ENCODE peak calls at places on chromosomes 3 and 15, in nine cellular contexts. J is aorta; A is M059J; O is stimulated activated CD4-positive, alpha-beta T cell treated with anti-CD3 and anti-CD28 coated beads, Interleukin-15, amount 100 ng/mL, for 1 hour; T is GM13976; Z is activated gamma-delta T cell treated with Interleukin-2 at 50 U/mL for 16 hours; N is ELR; G is activated T-helper 1 cell treated with anti-CD3 and anti-CD28 coated beads, Interleukin-2, amount 50 U/mL, for 16 hours; V is AG09309. S is an unnamed sample.

GRCh38 chr15:42364529-42364928 is 5.2 kb downstream of the CAPN3 start:
- DNase-seq in A (no peak), Z (no peak), O (no peak), N (no peak), V (no peak), G (no peak), T (no peak), J (no peak), S (no peak)

GRCh38 chr3:65619391-65620298 is 419.1 kb downstream of the MAGI1 start:
- DNase-seq in O (no peak), V (no peak), N (no peak), T (no peak), Z (no peak), G (no peak), A (peak), J (no peak), S (no peak)

GRCh38 chr3:161266731-161267150 is 45.6 kb downstream of the NMD3 start:
- DNase-seq in J (no peak), V (peak), O (no peak), G (no peak), Z (no peak), N (peak), A (peak), T (no peak), S (peak)

GRCh38 chr3:170499562-170500156 is 81.0 kb downstream of the CLDN11 start:
- DNase-seq in N (peak), G (no peak), J (no peak), O (no peak), Z (no peak), A (peak), V (peak), T (peak), S (peak)

GRCh38 chr15:40108855-40109735 is at the start of gene BMF:
- DNase-seq in N (peak), T (peak), G (peak), Z (peak), O (peak), V (peak), A (peak), J (peak), S (peak)

GRCh38 chr3:58183891-58184290 is 26.9 kb downstream of the DNASE1L3 start:
- DNase-seq in G (no peak), Z (no peak), N (no peak), A (no peak), T (no peak), O (no peak), V (no peak), J (no peak), S (no peak)

GRCh38 chr3:196288141-196288460 is 575 bp upstream of the PCYT1A start:
- DNase-seq in G (no peak), O (no peak), T (no peak), Z (peak), V (no peak), J (no peak), A (no peak), N (no peak), S (no peak)

GRCh38 chr3:194482196-194482593 is 4.6 kb downstream of the ATP13A3 start:
- DNase-seq in Z (no peak), G (no peak), A (peak), V (no peak), N (peak), J (no peak), T (no peak), O (no peak), S (no peak)

GRCh38 chr15:60469893-60470641 is 8.9 kb downstream of the ICE2 start:
- DNase-seq in A (peak), Z (no peak), J (no peak), V (no peak), O (no peak), T (no peak), N (peak), G (no peak), S (no peak)

GRCh38 chr3:139529624-139530023 is 9.9 kb downstream of the RBP1 start:
- DNase-seq in T (no peak), Z (no peak), J (no peak), V (no peak), A (no peak), N (no peak), O (no peak), G (no peak), S (no peak)

GRCh38 chr3:127459891-127460290 is 130.6 kb downstream of the TPRA1 start:
- DNase-seq in V (no peak), O (no peak), G (no peak), Z (no peak), J (no peak), A (no peak), T (no peak), N (no peak), S (no peak)

GRCh38 chr3:1055870-1056269 is 37.0 kb upstream of the CNTN6 start:
- DNase-seq in V (no peak), O (no peak), N (no peak), T (no peak), J (no peak), G (no peak), A (no peak), Z (no peak), S (no peak)

GRCh38 chr3:79286882-79287281 is 480.9 kb downstream of the ROBO1 start:
- DNase-seq in G (no peak), J (no peak), N (peak), A (no peak), O (no peak), V (no peak), T (no peak), Z (no peak), S (no peak)